ENCODE peak calls at places on chromosomes 16 and 17, in seven cellular contexts. One of them, this sample, is unnamed.
A peak's percentile ranks its signal among the peaks of the same experiment; 100 is the strongest.

GRCh38 chr17:17303010-17303846 is at the start of gene NT5M:
- DNase-seq in AG08395: peak; percentile 83
- DNase-seq in dermis microvascular lymphatic vessel endothelial cell: no peak
- DNase-seq in activated naive CD8-positive, alpha-beta T cell treated with anti-CD3 and anti-CD28 coated beads, Interleukin-2, amount 50 U/mL, for 24 hours: peak; percentile 81
- DNase-seq in activated naive CD4-positive, alpha-beta T cell treated with anti-CD3 and anti-CD28 coated beads for 36 hours: peak; percentile 73
- DNase-seq in GM12892: peak; percentile 83
- DNase-seq in NCI-H524 treated with DMSO at 0.1 percent for 48 hours: peak; percentile 32
- DNase-seq in this sample: peak; percentile 78

GRCh38 chr17:42618442-42619150 is 9.1 kb downstream of the TUBG1 start:
- DNase-seq in AG08395: peak; percentile 10
- DNase-seq in dermis microvascular lymphatic vessel endothelial cell: no peak
- DNase-seq in activated naive CD8-positive, alpha-beta T cell treated with anti-CD3 and anti-CD28 coated beads, Interleukin-2, amount 50 U/mL, for 24 hours: no peak
- DNase-seq in activated naive CD4-positive, alpha-beta T cell treated with anti-CD3 and anti-CD28 coated beads for 36 hours: peak; percentile 13
- DNase-seq in GM12892: peak; percentile 68
- DNase-seq in NCI-H524 treated with DMSO at 0.1 percent for 48 hours: no peak
- DNase-seq in this sample: peak; percentile 50

GRCh38 chr16:15961060-15961511 is 11.7 kb downstream of the ABCC1 start:
- DNase-seq in AG08395: no peak
- DNase-seq in dermis microvascular lymphatic vessel endothelial cell: no peak
- DNase-seq in activated naive CD8-positive, alpha-beta T cell treated with anti-CD3 and anti-CD28 coated beads, Interleukin-2, amount 50 U/mL, for 24 hours: peak; percentile 55
- DNase-seq in activated naive CD4-positive, alpha-beta T cell treated with anti-CD3 and anti-CD28 coated beads for 36 hours: peak; percentile 93
- DNase-seq in GM12892: no peak
- DNase-seq in NCI-H524 treated with DMSO at 0.1 percent for 48 hours: no peak
- DNase-seq in this sample: no peak

GRCh38 chr17:9408381-9408780 is 167.2 kb downstream of the STX8 start:
- DNase-seq in AG08395: peak; percentile 15
- DNase-seq in dermis microvascular lymphatic vessel endothelial cell: no peak
- DNase-seq in activated naive CD8-positive, alpha-beta T cell treated with anti-CD3 and anti-CD28 coated beads, Interleukin-2, amount 50 U/mL, for 24 hours: no peak
- DNase-seq in activated naive CD4-positive, alpha-beta T cell treated with anti-CD3 and anti-CD28 coated beads for 36 hours: no peak
- DNase-seq in GM12892: no peak
- DNase-seq in NCI-H524 treated with DMSO at 0.1 percent for 48 hours: no peak
- DNase-seq in this sample: no peak

GRCh38 chr17:55540414-55541091 is 29.3 kb upstream of the SMIM36 start:
- DNase-seq in AG08395: peak; percentile 19
- DNase-seq in dermis microvascular lymphatic vessel endothelial cell: no peak
- DNase-seq in activated naive CD8-positive, alpha-beta T cell treated with anti-CD3 and anti-CD28 coated beads, Interleukin-2, amount 50 U/mL, for 24 hours: no peak
- DNase-seq in activated naive CD4-positive, alpha-beta T cell treated with anti-CD3 and anti-CD28 coated beads for 36 hours: no peak
- DNase-seq in GM12892: no peak
- DNase-seq in NCI-H524 treated with DMSO at 0.1 percent for 48 hours: peak; percentile 17
- DNase-seq in this sample: no peak

GRCh38 chr17:14006249-14006942 is 62.9 kb upstream of the COX10 start:
- DNase-seq in AG08395: no peak
- DNase-seq in dermis microvascular lymphatic vessel endothelial cell: no peak
- DNase-seq in activated naive CD8-positive, alpha-beta T cell treated with anti-CD3 and anti-CD28 coated beads, Interleukin-2, amount 50 U/mL, for 24 hours: no peak
- DNase-seq in activated naive CD4-positive, alpha-beta T cell treated with anti-CD3 and anti-CD28 coated beads for 36 hours: no peak
- DNase-seq in GM12892: no peak
- DNase-seq in NCI-H524 treated with DMSO at 0.1 percent for 48 hours: no peak
- DNase-seq in this sample: no peak

GRCh38 chr16:84616515-84616914 is 1.4 kb downstream of the COTL1 start:
- DNase-seq in AG08395: no peak
- DNase-seq in dermis microvascular lymphatic vessel endothelial cell: no peak
- DNase-seq in activated naive CD8-positive, alpha-beta T cell treated with anti-CD3 and anti-CD28 coated beads, Interleukin-2, amount 50 U/mL, for 24 hours: no peak
- DNase-seq in activated naive CD4-positive, alpha-beta T cell treated with anti-CD3 and anti-CD28 coated beads for 36 hours: peak; percentile 48
- DNase-seq in GM12892: no peak
- DNase-seq in NCI-H524 treated with DMSO at 0.1 percent for 48 hours: no peak
- DNase-seq in this sample: no peak

GRCh38 chr16:83627996-83628395 is 179.8 kb upstream of the HSBP1 start:
- DNase-seq in AG08395: no peak
- DNase-seq in dermis microvascular lymphatic vessel endothelial cell: no peak
- DNase-seq in activated naive CD8-positive, alpha-beta T cell treated with anti-CD3 and anti-CD28 coated beads, Interleukin-2, amount 50 U/mL, for 24 hours: no peak
- DNase-seq in activated naive CD4-positive, alpha-beta T cell treated with anti-CD3 and anti-CD28 coated beads for 36 hours: no peak
- DNase-seq in GM12892: no peak
- DNase-seq in NCI-H524 treated with DMSO at 0.1 percent for 48 hours: no peak
- DNase-seq in this sample: no peak

GRCh38 chr16:19014456-19014855 is 30.7 kb downstream of the TMC7 start:
- DNase-seq in AG08395: no peak
- DNase-seq in dermis microvascular lymphatic vessel endothelial cell: no peak
- DNase-seq in activated naive CD8-positive, alpha-beta T cell treated with anti-CD3 and anti-CD28 coated beads, Interleukin-2, amount 50 U/mL, for 24 hours: no peak
- DNase-seq in activated naive CD4-positive, alpha-beta T cell treated with anti-CD3 and anti-CD28 coated beads for 36 hours: no peak
- DNase-seq in GM12892: no peak
- DNase-seq in NCI-H524 treated with DMSO at 0.1 percent for 48 hours: no peak
- DNase-seq in this sample: no peak

GRCh38 chr17:78998311-78999055 is 11.1 kb downstream of the CANT1 start:
- DNase-seq in AG08395: no peak
- DNase-seq in dermis microvascular lymphatic vessel endothelial cell: no peak
- DNase-seq in activated naive CD8-positive, alpha-beta T cell treated with anti-CD3 and anti-CD28 coated beads, Interleukin-2, amount 50 U/mL, for 24 hours: no peak
- DNase-seq in activated naive CD4-positive, alpha-beta T cell treated with anti-CD3 and anti-CD28 coated beads for 36 hours: no peak
- DNase-seq in GM12892: no peak
- DNase-seq in NCI-H524 treated with DMSO at 0.1 percent for 48 hours: no peak
- DNase-seq in this sample: no peak

GRCh38 chr17:44007346-44008204 is 3.2 kb downstream of the NAGS start:
- DNase-seq in AG08395: peak; percentile 31
- DNase-seq in dermis microvascular lymphatic vessel endothelial cell: no peak
- DNase-seq in activated naive CD8-positive, alpha-beta T cell treated with anti-CD3 and anti-CD28 coated beads, Interleukin-2, amount 50 U/mL, for 24 hours: no peak
- DNase-seq in activated naive CD4-positive, alpha-beta T cell treated with anti-CD3 and anti-CD28 coated beads for 36 hours: peak; percentile 28
- DNase-seq in GM12892: no peak
- DNase-seq in NCI-H524 treated with DMSO at 0.1 percent for 48 hours: no peak
- DNase-seq in this sample: no peak

GRCh38 chr17:12230411-12230810 is 209.7 kb downstream of the MAP2K4 start:
- DNase-seq in AG08395: no peak
- DNase-seq in dermis microvascular lymphatic vessel endothelial cell: no peak
- DNase-seq in activated naive CD8-positive, alpha-beta T cell treated with anti-CD3 and anti-CD28 coated beads, Interleukin-2, amount 50 U/mL, for 24 hours: no peak
- DNase-seq in activated naive CD4-positive, alpha-beta T cell treated with anti-CD3 and anti-CD28 coated beads for 36 hours: no peak
- DNase-seq in GM12892: no peak
- DNase-seq in NCI-H524 treated with DMSO at 0.1 percent for 48 hours: no peak
- DNase-seq in this sample: no peak

GRCh38 chr16:3980311-3981111 is 100.0 kb upstream of the CREBBP start:
- DNase-seq in AG08395: peak; percentile 63
- DNase-seq in dermis microvascular lymphatic vessel endothelial cell: no peak
- DNase-seq in activated naive CD8-positive, alpha-beta T cell treated with anti-CD3 and anti-CD28 coated beads, Interleukin-2, amount 50 U/mL, for 24 hours: no peak
- DNase-seq in activated naive CD4-positive, alpha-beta T cell treated with anti-CD3 and anti-CD28 coated beads for 36 hours: no peak
- DNase-seq in GM12892: no peak
- DNase-seq in NCI-H524 treated with DMSO at 0.1 percent for 48 hours: no peak
- DNase-seq in this sample: no peak

GRCh38 chr16:82758904-82759303 is 132.1 kb downstream of the CDH13 start:
- DNase-seq in AG08395: no peak
- DNase-seq in dermis microvascular lymphatic vessel endothelial cell: no peak
- DNase-seq in activated naive CD8-positive, alpha-beta T cell treated with anti-CD3 and anti-CD28 coated beads, Interleukin-2, amount 50 U/mL, for 24 hours: no peak
- DNase-seq in activated naive CD4-positive, alpha-beta T cell treated with anti-CD3 and anti-CD28 coated beads for 36 hours: no peak
- DNase-seq in GM12892: no peak
- DNase-seq in NCI-H524 treated with DMSO at 0.1 percent for 48 hours: no peak
- DNase-seq in this sample: no peak

GRCh38 chr17:55845385-55845784 is 94.5 kb downstream of the PCTP start:
- DNase-seq in AG08395: peak; percentile 67
- DNase-seq in dermis microvascular lymphatic vessel endothelial cell: peak; percentile 4
- DNase-seq in activated naive CD8-positive, alpha-beta T cell treated with anti-CD3 and anti-CD28 coated beads, Interleukin-2, amount 50 U/mL, for 24 hours: peak; percentile 44
- DNase-seq in activated naive CD4-positive, alpha-beta T cell treated with anti-CD3 and anti-CD28 coated beads for 36 hours: peak; percentile 40
- DNase-seq in GM12892: peak; percentile 22
- DNase-seq in NCI-H524 treated with DMSO at 0.1 percent for 48 hours: no peak
- DNase-seq in this sample: peak; percentile 15

GRCh38 chr17:19728114-19728495 is 11.7 kb upstream of the SLC47A2 start:
- DNase-seq in AG08395: peak; percentile 92
- DNase-seq in dermis microvascular lymphatic vessel endothelial cell: peak; percentile 62
- DNase-seq in activated naive CD8-positive, alpha-beta T cell treated with anti-CD3 and anti-CD28 coated beads, Interleukin-2, amount 50 U/mL, for 24 hours: no peak
- DNase-seq in activated naive CD4-positive, alpha-beta T cell treated with anti-CD3 and anti-CD28 coated beads for 36 hours: no peak
- DNase-seq in GM12892: no peak
- DNase-seq in NCI-H524 treated with DMSO at 0.1 percent for 48 hours: peak; percentile 19
- DNase-seq in this sample: no peak

GRCh38 chr17:48818361-48818841 is 1.4 kb upstream of the TTLL6 start:
- DNase-seq in AG08395: no peak
- DNase-seq in dermis microvascular lymphatic vessel endothelial cell: no peak
- DNase-seq in activated naive CD8-positive, alpha-beta T cell treated with anti-CD3 and anti-CD28 coated beads, Interleukin-2, amount 50 U/mL, for 24 hours: no peak
- DNase-seq in activated naive CD4-positive, alpha-beta T cell treated with anti-CD3 and anti-CD28 coated beads for 36 hours: no peak
- DNase-seq in GM12892: no peak
- DNase-seq in NCI-H524 treated with DMSO at 0.1 percent for 48 hours: peak; percentile 38
- DNase-seq in this sample: no peak

GRCh38 chr17:11506635-11507034 is 91.6 kb upstream of the DNAH9 start:
- DNase-seq in AG08395: no peak
- DNase-seq in dermis microvascular lymphatic vessel endothelial cell: no peak
- DNase-seq in activated naive CD8-positive, alpha-beta T cell treated with anti-CD3 and anti-CD28 coated beads, Interleukin-2, amount 50 U/mL, for 24 hours: no peak
- DNase-seq in activated naive CD4-positive, alpha-beta T cell treated with anti-CD3 and anti-CD28 coated beads for 36 hours: peak; percentile 12
- DNase-seq in GM12892: no peak
- DNase-seq in NCI-H524 treated with DMSO at 0.1 percent for 48 hours: no peak
- DNase-seq in this sample: no peak

GRCh38 chr17:5419959-5420653 is at the start of gene RPAIN:
- DNase-seq in AG08395: peak; percentile 87
- DNase-seq in dermis microvascular lymphatic vessel endothelial cell: peak; percentile 72
- DNase-seq in activated naive CD8-positive, alpha-beta T cell treated with anti-CD3 and anti-CD28 coated beads, Interleukin-2, amount 50 U/mL, for 24 hours: peak; percentile 84
- DNase-seq in activated naive CD4-positive, alpha-beta T cell treated with anti-CD3 and anti-CD28 coated beads for 36 hours: peak; percentile 94
- DNase-seq in GM12892: peak; percentile 70
- DNase-seq in NCI-H524 treated with DMSO at 0.1 percent for 48 hours: peak; percentile 88
- DNase-seq in this sample: peak; percentile 71

GRCh38 chr17:50269477-50270429 is 4.5 kb upstream of the TMEM92 start:
- DNase-seq in AG08395: peak; percentile 75
- DNase-seq in dermis microvascular lymphatic vessel endothelial cell: peak; percentile 38
- DNase-seq in activated naive CD8-positive, alpha-beta T cell treated with anti-CD3 and anti-CD28 coated beads, Interleukin-2, amount 50 U/mL, for 24 hours: peak; percentile 75
- DNase-seq in activated naive CD4-positive, alpha-beta T cell treated with anti-CD3 and anti-CD28 coated beads for 36 hours: peak; percentile 86
- DNase-seq in GM12892: peak; percentile 54
- DNase-seq in NCI-H524 treated with DMSO at 0.1 percent for 48 hours: no peak
- DNase-seq in this sample: peak; percentile 66

GRCh38 chr16:53502331-53503269 is at the start of gene AKTIP:
- DNase-seq in AG08395: no peak
- DNase-seq in dermis microvascular lymphatic vessel endothelial cell: no peak
- DNase-seq in activated naive CD8-positive, alpha-beta T cell treated with anti-CD3 and anti-CD28 coated beads, Interleukin-2, amount 50 U/mL, for 24 hours: peak; percentile 38
- DNase-seq in activated naive CD4-positive, alpha-beta T cell treated with anti-CD3 and anti-CD28 coated beads for 36 hours: peak; percentile 49
- DNase-seq in GM12892: no peak
- DNase-seq in NCI-H524 treated with DMSO at 0.1 percent for 48 hours: no peak
- DNase-seq in this sample: peak; percentile 49

GRCh38 chr16:54493076-54493475 is 206.5 kb upstream of the IRX3 start:
- DNase-seq in AG08395: peak; percentile 52
- DNase-seq in dermis microvascular lymphatic vessel endothelial cell: no peak
- DNase-seq in activated naive CD8-positive, alpha-beta T cell treated with anti-CD3 and anti-CD28 coated beads, Interleukin-2, amount 50 U/mL, for 24 hours: no peak
- DNase-seq in activated naive CD4-positive, alpha-beta T cell treated with anti-CD3 and anti-CD28 coated beads for 36 hours: no peak
- DNase-seq in GM12892: no peak
- DNase-seq in NCI-H524 treated with DMSO at 0.1 percent for 48 hours: no peak
- DNase-seq in this sample: no peak

This sample was measured in GM12891.